ENCODE peak calls at places on chromosomes 12 and 14, in seven cellular contexts. One of them, this sample, is unnamed.

GRCh38 chr14:28867571-28867970 is 101.0 kb downstream of the FOXG1 start:
- DNase-seq in sigmoid colon: no peak
- DNase-seq in cardiac muscle cell: no peak
- DNase-seq in A549: no peak
- DNase-seq in HCT116: no peak
- DNase-seq in psoas muscle: no peak
- DNase-seq in ovary: no peak
- DNase-seq in this sample: no peak

GRCh38 chr12:46160081-46160980 is 108.5 kb downstream of the SLC38A1 start:
- DNase-seq in sigmoid colon: peak; percentile 70
- DNase-seq in cardiac muscle cell: peak; percentile 71
- DNase-seq in A549: no peak
- DNase-seq in HCT116: no peak
- DNase-seq in psoas muscle: peak; percentile 18
- DNase-seq in ovary: no peak
- DNase-seq in this sample: no peak

GRCh38 chr14:69263364-69263763 is 3.4 kb downstream of the GALNT16 start:
- DNase-seq in sigmoid colon: peak; percentile 87
- DNase-seq in cardiac muscle cell: peak; percentile 90
- DNase-seq in A549: no peak
- DNase-seq in HCT116: no peak
- DNase-seq in psoas muscle: peak; percentile 79
- DNase-seq in ovary: no peak
- DNase-seq in this sample: peak; percentile 92

GRCh38 chr14:71739273-71739990 is 192.8 kb upstream of the RGS6 start:
- DNase-seq in sigmoid colon: no peak
- DNase-seq in cardiac muscle cell: peak; percentile 28
- DNase-seq in A549: peak; percentile 60
- DNase-seq in HCT116: peak; percentile 54
- DNase-seq in psoas muscle: no peak
- DNase-seq in ovary: no peak
- DNase-seq in this sample: no peak

GRCh38 chr14:34711169-34711568 is 3.2 kb downstream of the CFL2 start:
- DNase-seq in sigmoid colon: no peak
- DNase-seq in cardiac muscle cell: peak; percentile 78
- DNase-seq in A549: peak; percentile 48
- DNase-seq in HCT116: no peak
- DNase-seq in psoas muscle: no peak
- DNase-seq in ovary: no peak
- DNase-seq in this sample: no peak

GRCh38 chr14:100994757-100995156 is 91.2 kb upstream of the RTL1 start:
- DNase-seq in sigmoid colon: no peak
- DNase-seq in cardiac muscle cell: no peak
- DNase-seq in A549: peak; percentile 29
- DNase-seq in HCT116: no peak
- DNase-seq in psoas muscle: no peak
- DNase-seq in ovary: no peak
- DNase-seq in this sample: no peak

GRCh38 chr14:95655461-95655860 is 30.8 kb upstream of the TCL1B start:
- DNase-seq in sigmoid colon: no peak
- DNase-seq in cardiac muscle cell: no peak
- DNase-seq in A549: no peak
- DNase-seq in HCT116: no peak
- DNase-seq in psoas muscle: no peak
- DNase-seq in ovary: no peak
- DNase-seq in this sample: no peak

GRCh38 chr12:111685322-111685810 is 390 bp downstream of the BRAP start:
- DNase-seq in sigmoid colon: no peak
- DNase-seq in cardiac muscle cell: no peak
- DNase-seq in A549: peak; percentile 19
- DNase-seq in HCT116: no peak
- DNase-seq in psoas muscle: no peak
- DNase-seq in ovary: no peak
- DNase-seq in this sample: no peak

GRCh38 chr14:69625299-69626131 is 14.1 kb downstream of the SUSD6 start:
- DNase-seq in sigmoid colon: peak; percentile 82
- DNase-seq in cardiac muscle cell: peak; percentile 59
- DNase-seq in A549: no peak
- DNase-seq in HCT116: no peak
- DNase-seq in psoas muscle: peak; percentile 52
- DNase-seq in ovary: no peak
- DNase-seq in this sample: peak; percentile 74

GRCh38 chr14:77508249-77508648 is 9.6 kb upstream of the ISM2 start:
- DNase-seq in sigmoid colon: no peak
- DNase-seq in cardiac muscle cell: peak; percentile 88
- DNase-seq in A549: peak; percentile 43
- DNase-seq in HCT116: no peak
- DNase-seq in psoas muscle: no peak
- DNase-seq in ovary: no peak
- DNase-seq in this sample: no peak

GRCh38 chr14:87869619-87870583 is 123.1 kb downstream of the GALC start:
- DNase-seq in sigmoid colon: no peak
- DNase-seq in cardiac muscle cell: peak; percentile 34
- DNase-seq in A549: no peak
- DNase-seq in HCT116: no peak
- DNase-seq in psoas muscle: no peak
- DNase-seq in ovary: no peak
- DNase-seq in this sample: no peak

GRCh38 chr14:84566109-84566508 is 963.8 kb upstream of the FLRT2 start:
- DNase-seq in sigmoid colon: no peak
- DNase-seq in cardiac muscle cell: no peak
- DNase-seq in A549: no peak
- DNase-seq in HCT116: no peak
- DNase-seq in psoas muscle: no peak
- DNase-seq in ovary: no peak
- DNase-seq in this sample: no peak

GRCh38 chr14:58428011-58428807 is 690 bp downstream of the KIAA0586 start:
- DNase-seq in sigmoid colon: no peak
- DNase-seq in cardiac muscle cell: peak; percentile 61
- DNase-seq in A549: peak; percentile 63
- DNase-seq in HCT116: peak; percentile 33
- DNase-seq in psoas muscle: no peak
- DNase-seq in ovary: no peak
- DNase-seq in this sample: no peak

GRCh38 chr14:89198544-89199329 is 218.3 kb downstream of the FOXN3 start:
- DNase-seq in sigmoid colon: no peak
- DNase-seq in cardiac muscle cell: peak; percentile 77
- DNase-seq in A549: no peak
- DNase-seq in HCT116: no peak
- DNase-seq in psoas muscle: peak; percentile 32
- DNase-seq in ovary: no peak
- DNase-seq in this sample: peak; percentile 66

GRCh38 chr12:32949815-32950214 is 53.2 kb upstream of the PKP2 start:
- DNase-seq in sigmoid colon: no peak
- DNase-seq in cardiac muscle cell: no peak
- DNase-seq in A549: no peak
- DNase-seq in HCT116: no peak
- DNase-seq in psoas muscle: no peak
- DNase-seq in ovary: no peak
- DNase-seq in this sample: no peak

GRCh38 chr14:93332032-93332852 is 594 bp downstream of the BTBD7 start:
- DNase-seq in sigmoid colon: peak; percentile 78
- DNase-seq in cardiac muscle cell: peak; percentile 57
- DNase-seq in A549: peak; percentile 20
- DNase-seq in HCT116: no peak
- DNase-seq in psoas muscle: peak; percentile 63
- DNase-seq in ovary: peak; percentile 69
- DNase-seq in this sample: no peak

GRCh38 chr14:63565448-63565847 is 22.3 kb upstream of the PPP2R5E start:
- DNase-seq in sigmoid colon: no peak
- DNase-seq in cardiac muscle cell: no peak
- DNase-seq in A549: no peak
- DNase-seq in HCT116: no peak
- DNase-seq in psoas muscle: no peak
- DNase-seq in ovary: no peak
- DNase-seq in this sample: no peak
- TF ChIP-seq CTCF in sigmoid colon: no peak
- TF ChIP-seq CTCF in cardiac muscle cell: no peak
- TF ChIP-seq CTCF in A549: no peak
- TF ChIP-seq CTCF in HCT116: no peak
- TF ChIP-seq CTCF in psoas muscle: no peak
- TF ChIP-seq CTCF in ovary: no peak
- TF ChIP-seq CTCF in this sample: no peak

GRCh38 chr14:104685998-104686610 is 3.3 kb upstream of the INF2 start:
- DNase-seq in sigmoid colon: no peak
- DNase-seq in cardiac muscle cell: no peak
- DNase-seq in A549: no peak
- DNase-seq in HCT116: no peak
- DNase-seq in psoas muscle: no peak
- DNase-seq in ovary: no peak
- DNase-seq in this sample: no peak
- H3K4me1 ChIP-seq in sigmoid colon: peaks cover 50% of the 10 kb centered on the region
- H3K4me1 ChIP-seq in cardiac muscle cell: peaks cover 28% of the 10 kb centered on the region
- H3K4me1 ChIP-seq in A549: peaks cover 66% of the 10 kb centered on the region
- H3K4me1 ChIP-seq in HCT116: peaks cover 57% of the 10 kb centered on the region
- H3K4me1 ChIP-seq in psoas muscle: peaks cover 43% of the 10 kb centered on the region
- H3K4me1 ChIP-seq in ovary: peaks cover 28% of the 10 kb centered on the region
- H3K4me1 ChIP-seq in this sample: peaks cover 59% of the 10 kb centered on the region

GRCh38 chr12:124370384-124370783 is 75.5 kb downstream of the RFLNA start:
- DNase-seq in sigmoid colon: no peak
- DNase-seq in cardiac muscle cell: no peak
- DNase-seq in A549: no peak
- DNase-seq in HCT116: no peak
- DNase-seq in psoas muscle: no peak
- DNase-seq in ovary: peak; percentile 52
- DNase-seq in this sample: no peak

GRCh38 chr12:124368421-124369032 is 73.6 kb downstream of the RFLNA start:
- DNase-seq in sigmoid colon: no peak
- DNase-seq in cardiac muscle cell: no peak
- DNase-seq in A549: no peak
- DNase-seq in HCT116: no peak
- DNase-seq in psoas muscle: no peak
- DNase-seq in ovary: peak; percentile 63
- DNase-seq in this sample: no peak

GRCh38 chr12:124369901-124370378 is 75.0 kb downstream of the RFLNA start:
- DNase-seq in sigmoid colon: no peak
- DNase-seq in cardiac muscle cell: no peak
- DNase-seq in A549: no peak
- DNase-seq in HCT116: no peak
- DNase-seq in psoas muscle: no peak
- DNase-seq in ovary: no peak
- DNase-seq in this sample: peak; percentile 84

GRCh38 chr12:124370851-124371250 is 76.0 kb downstream of the RFLNA start:
- DNase-seq in sigmoid colon: no peak
- DNase-seq in cardiac muscle cell: no peak
- DNase-seq in A549: no peak
- DNase-seq in HCT116: no peak
- DNase-seq in psoas muscle: no peak
- DNase-seq in ovary: peak; percentile 43
- DNase-seq in this sample: no peak

DNA sequence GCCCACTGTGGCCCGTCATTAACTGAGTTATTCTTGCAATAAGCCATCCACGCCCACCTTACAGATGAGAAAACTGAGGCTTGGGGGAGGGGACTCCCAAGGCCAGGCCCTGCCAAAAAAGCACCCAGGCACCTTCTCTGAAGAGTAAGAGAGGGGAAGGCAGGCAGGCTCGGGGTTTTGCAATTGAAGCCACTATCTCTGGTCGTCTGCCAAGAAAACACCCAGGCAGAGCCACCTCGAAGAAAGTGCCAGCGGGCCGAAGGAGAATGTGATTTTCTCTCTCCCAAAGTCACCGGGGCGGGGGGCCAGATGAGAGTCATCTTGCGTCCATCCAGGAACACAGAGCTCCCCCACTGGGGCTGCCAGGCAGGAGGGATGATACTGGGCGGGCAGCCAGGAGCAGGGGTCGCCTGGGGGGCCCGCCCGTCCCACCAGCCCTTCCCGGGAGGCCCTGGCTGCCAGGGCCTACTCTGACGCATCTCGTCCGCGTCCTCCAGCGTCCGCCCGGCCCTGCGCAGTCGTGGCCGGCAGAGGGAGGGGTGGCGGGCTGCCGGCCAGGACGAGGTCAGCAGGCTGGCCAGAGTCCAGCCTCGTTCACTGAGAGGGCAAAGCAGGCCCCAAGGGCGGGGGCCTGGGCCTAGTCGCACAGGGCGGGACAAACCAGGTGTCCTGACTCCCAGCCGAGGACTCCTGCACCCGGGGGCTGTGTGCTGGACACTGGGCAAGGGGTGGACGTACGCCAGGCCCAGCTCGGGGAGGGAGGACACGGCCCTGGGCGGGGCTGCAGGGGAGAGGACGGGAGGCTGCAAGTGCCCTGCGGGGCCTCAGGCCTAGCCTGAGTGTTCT is 74.4 kb downstream of the RFLNA start:
- DNase-seq in sigmoid colon: peak; percentile 97
- DNase-seq in cardiac muscle cell: peak; percentile 98
- DNase-seq in A549: peak; percentile 97
- DNase-seq in HCT116: no peak
- DNase-seq in psoas muscle: peak; percentile 94
- DNase-seq in ovary: peak; percentile 98
- DNase-seq in this sample: peak; percentile 94
- TF ChIP-seq CTCF in sigmoid colon: peak; percentile 53
- TF ChIP-seq CTCF in cardiac muscle cell: peak; percentile 54
- TF ChIP-seq CTCF in A549: no peak
- TF ChIP-seq CTCF in HCT116: no peak
- TF ChIP-seq CTCF in psoas muscle: peak; percentile 56
- TF ChIP-seq CTCF in ovary: peak; percentile 87
- TF ChIP-seq CTCF in this sample: no peak

GRCh38 chr12:6768385-6769002 is 2.3 kb downstream of the PTMS start:
- DNase-seq in sigmoid colon: no peak
- DNase-seq in cardiac muscle cell: no peak
- DNase-seq in A549: no peak
- DNase-seq in HCT116: no peak
- DNase-seq in psoas muscle: no peak
- DNase-seq in ovary: no peak
- DNase-seq in this sample: no peak

GRCh38 chr12:6769003-6769389 is 2.8 kb downstream of the PTMS start:
- DNase-seq in sigmoid colon: peak; percentile 88
- DNase-seq in cardiac muscle cell: peak; percentile 52
- DNase-seq in A549: peak; percentile 54
- DNase-seq in HCT116: no peak
- DNase-seq in psoas muscle: peak; percentile 43
- DNase-seq in ovary: peak; percentile 78
- DNase-seq in this sample: no peak

GRCh38 chr12:6770094-6770493 is 2.2 kb upstream of the LAG3 start:
- DNase-seq in sigmoid colon: no peak
- DNase-seq in cardiac muscle cell: no peak
- DNase-seq in A549: no peak
- DNase-seq in HCT116: no peak
- DNase-seq in psoas muscle: no peak
- DNase-seq in ovary: no peak
- DNase-seq in this sample: no peak

GRCh38 chr12:6770600-6770999 is 1.7 kb upstream of the LAG3 start:
- DNase-seq in sigmoid colon: no peak
- DNase-seq in cardiac muscle cell: no peak
- DNase-seq in A549: no peak
- DNase-seq in HCT116: no peak
- DNase-seq in psoas muscle: no peak
- DNase-seq in ovary: no peak
- DNase-seq in this sample: no peak

DNA sequence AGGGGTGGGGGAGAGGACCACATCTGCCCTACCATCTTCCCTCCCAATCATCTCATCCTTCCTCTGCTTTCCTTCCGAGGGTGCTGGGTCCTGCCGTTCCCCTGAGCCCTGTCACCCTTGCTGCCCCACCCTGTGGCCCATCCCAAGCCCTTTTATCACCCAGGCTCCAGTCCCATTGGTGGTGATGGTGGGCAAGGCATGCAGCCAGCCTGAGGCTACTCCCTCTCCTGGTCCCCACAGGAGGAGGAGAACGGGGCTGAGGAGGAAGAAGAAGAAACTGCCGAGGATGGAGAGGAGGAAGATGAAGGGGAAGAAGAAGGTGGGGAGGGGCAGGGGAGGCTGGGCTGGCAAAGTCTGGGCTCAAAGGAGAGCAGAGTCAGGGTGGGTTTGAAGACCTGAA is 2.6 kb upstream of the LAG3 start:
- DNase-seq in sigmoid colon: no peak
- DNase-seq in cardiac muscle cell: no peak
- DNase-seq in A549: no peak
- DNase-seq in HCT116: no peak
- DNase-seq in psoas muscle: no peak
- DNase-seq in ovary: no peak
- DNase-seq in this sample: no peak
- H3K4me1 ChIP-seq in sigmoid colon: peaks cover 77% of the 10 kb centered on the region
- H3K4me1 ChIP-seq in cardiac muscle cell: peaks cover 19% of the 10 kb centered on the region
- H3K4me1 ChIP-seq in A549: peaks cover 54% of the 10 kb centered on the region
- H3K4me1 ChIP-seq in HCT116: peaks cover 30% of the 10 kb centered on the region
- H3K4me1 ChIP-seq in psoas muscle: peaks cover 23% of the 10 kb centered on the region
- H3K4me1 ChIP-seq in ovary: peaks cover 21% of the 10 kb centered on the region
- H3K4me1 ChIP-seq in this sample: peaks cover 61% of the 10 kb centered on the region